ENCODE peak calls at places on chromosomes 13 and 19, in eight cellular contexts. B is activated T-cell treated with anti-CD3 and anti-CD28 coated beads for 1 hour; W is amniotic stem cell; I is GM12865; A is stimulated activated CD8-positive, alpha-beta memory T cell treated with anti-CD3 and anti-CD28 coated beads, Interleukin-12 subunit alpha, Interleukin-12 subunit beta, amount 100 ng/mL, for 4 hours; F is foreskin fibroblast; P is ELR; H is effector memory CD4-positive, alpha-beta T cell. R is an unnamed sample.
A peak's percentile ranks its signal among the peaks of the same experiment; 100 is the strongest.

GRCh38 chr13:75946746-75947397 is 310.7 kb downstream of the LMO7 start:
- DNase-seq in B (no peak), W (no peak), I (no peak), A (no peak), F (no peak), P (no peak), H (no peak), R (no peak)

GRCh38 chr19:17889609-17890214 is 18.0 kb downstream of the SLC5A5 start:
- DNase-seq in B (no peak), W (no peak), I (no peak), A (no peak), F (peak; percentile 72), P (peak; percentile 44), H (no peak), R (peak; percentile 54)

GRCh38 chr13:33870046-33870668 is 52.2 kb downstream of the RFC3 start:
- DNase-seq in B (no peak), W (no peak), I (no peak), A (no peak), F (no peak), P (no peak), H (no peak), R (no peak)

GRCh38 chr19:2171349-2172145 is 7.8 kb downstream of the DOT1L start:
- DNase-seq in B (peak; percentile 50), W (no peak), I (peak; percentile 95), A (peak; percentile 78), F (no peak), P (no peak), H (peak; percentile 73), R (no peak)

GRCh38 chr13:20400774-20401173 is 124.9 kb downstream of the CRYL1 start:
- DNase-seq in B (no peak), W (no peak), I (no peak), A (no peak), F (peak; percentile 79), P (peak; percentile 86), H (no peak), R (no peak)

GRCh38 chr13:49395416-49396277 is 48.2 kb downstream of the CAB39L start:
- DNase-seq in B (no peak), W (no peak), I (no peak), A (no peak), F (no peak), P (no peak), H (no peak), R (no peak)

GRCh38 chr13:99392806-99393135 is 85.6 kb upstream of the GPR183 start:
- DNase-seq in B (no peak), W (no peak), I (no peak), A (no peak), F (peak; percentile 21), P (no peak), H (no peak), R (no peak)

GRCh38 chr19:41702208-41702651 is 6.2 kb upstream of the CEACAM5 start:
- DNase-seq in B (no peak), W (no peak), I (no peak), A (no peak), F (peak; percentile 14), P (peak; percentile 63), H (no peak), R (no peak)

GRCh38 chr13:72651196-72651595 is 76.2 kb downstream of the MZT1 start:
- DNase-seq in B (no peak), W (no peak), I (no peak), A (no peak), F (no peak), P (peak; percentile 15), H (no peak), R (no peak)

GRCh38 chr19:10290439-10290875 is 705 bp downstream of the ICAM5 start:
- DNase-seq in B (no peak), W (no peak), I (no peak), A (no peak), F (peak; percentile 47), P (peak; percentile 43), H (no peak), R (no peak)

GRCh38 chr19:11737964-11738745 is 591 bp downstream of the ZNF823 start:
- DNase-seq in B (peak; percentile 5), W (no peak), I (peak; percentile 70), A (peak; percentile 3), F (peak; percentile 64), P (peak; percentile 67), H (no peak), R (peak; percentile 56)

GRCh38 chr19:38726761-38727301 is 17.4 kb downstream of the CAPN12 start:
- DNase-seq in B (no peak), W (no peak), I (no peak), A (peak; percentile 41), F (no peak), P (no peak), H (peak; percentile 26), R (no peak)

R was measured in progenitor cell of endocrine pancreas.